ENCODE peak calls at places on chromosomes 12 and 14, in four cellular contexts. Y is IMR-90, D is H1, B is neuronal stem cell. Q is an unnamed sample.

GRCh38 chr14:106518054-106518943 is 991.9 kb downstream of the TMEM121 start:
- DNase-seq in Y (no peak), D (no peak), B (no peak), Q (no peak)

GRCh38 chr12:262113-262512 is 523 bp downstream of the SLC6A13 start:
- DNase-seq in Y (no peak), D (no peak), B (no peak), Q (no peak)

GRCh38 chr12:89494411-89495231 is 30.0 kb downstream of the GALNT4 start:
- DNase-seq in Y (peak), D (no peak), B (no peak), Q (no peak)

GRCh38 chr14:64910847-64911495 is 3.3 kb upstream of the CHURC1 start:
- DNase-seq in Y (peak), D (no peak), B (no peak), Q (peak)

GRCh38 chr12:130792926-130793849 is 45.9 kb downstream of the STX2 start:
- DNase-seq in Y (no peak), D (no peak), B (no peak), Q (no peak)

GRCh38 chr12:95978774-95979173 is 17.4 kb downstream of the HAL start:
- DNase-seq in Y (no peak), D (no peak), B (no peak), Q (no peak)

GRCh38 chr12:83793616-83794015 is 1106.9 kb downstream of the TMTC2 start:
- DNase-seq in Y (no peak), D (no peak), B (no peak), Q (no peak)

GRCh38 chr12:56087220-56087619 is 7.3 kb downstream of the ERBB3 start:
- DNase-seq in Y (no peak), D (no peak), B (no peak), Q (no peak)

GRCh38 chr12:120175537-120175936 is 19.0 kb downstream of the GCN1 start:
- DNase-seq in Y (no peak), D (no peak), B (no peak), Q (no peak)

GRCh38 chr12:9869307-9870161 is at the start of gene CLEC2B:
- DNase-seq in Y (peak), D (no peak), B (no peak), Q (no peak)

GRCh38 chr12:57553343-57554202 is 3.7 kb downstream of the KIF5A start:
- DNase-seq in Y (no peak), D (no peak), B (no peak), Q (no peak)

GRCh38 chr14:56874375-56874774 is 64.1 kb upstream of the OTX2 start:
- DNase-seq in Y (no peak), D (no peak), B (no peak), Q (peak)

GRCh38 chr12:57521475-57522018 is 1.1 kb upstream of the MBD6 start:
- DNase-seq in Y (peak), D (no peak), B (peak), Q (peak)

GRCh38 chr14:94560782-94561655 is at the start of gene SERPINA4:
- DNase-seq in Y (no peak), D (no peak), B (no peak), Q (no peak)

GRCh38 chr12:119236372-119236771 is 57.6 kb downstream of the HSPB8 start:
- DNase-seq in Y (no peak), D (no peak), B (no peak), Q (no peak)

GRCh38 chr14:101844219-101844618 is 82.7 kb downstream of the PPP2R5C start:
- DNase-seq in Y (no peak), D (no peak), B (no peak), Q (no peak)

GRCh38 chr12:47067176-47067575 is 12.2 kb upstream of the PCED1B start:
- DNase-seq in Y (no peak), D (no peak), B (no peak), Q (no peak)
- H3K9ac ChIP-seq in Y (no peak), D (no peak), B (no peak), Q (no peak)

DNA sequence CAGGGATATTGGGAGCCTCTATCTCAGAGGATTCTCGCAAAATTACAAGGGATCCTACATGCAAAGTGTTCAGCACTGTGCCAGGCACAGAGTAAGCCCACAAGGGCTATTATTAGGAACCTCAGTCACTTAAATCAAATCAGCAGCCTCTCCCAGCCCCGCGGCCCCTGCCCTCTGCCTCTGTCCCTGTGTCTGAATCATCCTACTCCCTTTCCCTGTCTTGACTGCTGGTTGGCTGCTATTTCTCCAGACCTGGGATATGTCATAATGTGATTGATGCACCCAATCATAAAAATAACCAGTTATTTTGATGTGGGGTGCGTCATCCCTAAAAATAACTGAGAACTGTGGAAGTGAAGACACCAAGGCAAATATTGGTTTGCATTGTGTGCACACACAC is 176.3 kb downstream of the KSR2 start:
- DNase-seq in Y (no peak), D (no peak), B (no peak), Q (no peak)
- H3K23ac ChIP-seq in Y (no peak), D (no peak), B (no peak), Q (no peak)

GRCh38 chr14:49892636-49893308 is at the start of gene ARF6:
- DNase-seq in Y (peak), D (peak), B (peak), Q (peak)
- H3K4ac ChIP-seq in Y (peak), D (no peak), B (no peak), Q (peak)

GRCh38 chr12:29609431-29610215 is 112.1 kb upstream of the OVCH1 start:
- DNase-seq in Y (no peak), D (no peak), B (no peak), Q (peak)
- H3K9ac ChIP-seq in Y (no peak), D (no peak), B (no peak), Q (no peak)

DNA sequence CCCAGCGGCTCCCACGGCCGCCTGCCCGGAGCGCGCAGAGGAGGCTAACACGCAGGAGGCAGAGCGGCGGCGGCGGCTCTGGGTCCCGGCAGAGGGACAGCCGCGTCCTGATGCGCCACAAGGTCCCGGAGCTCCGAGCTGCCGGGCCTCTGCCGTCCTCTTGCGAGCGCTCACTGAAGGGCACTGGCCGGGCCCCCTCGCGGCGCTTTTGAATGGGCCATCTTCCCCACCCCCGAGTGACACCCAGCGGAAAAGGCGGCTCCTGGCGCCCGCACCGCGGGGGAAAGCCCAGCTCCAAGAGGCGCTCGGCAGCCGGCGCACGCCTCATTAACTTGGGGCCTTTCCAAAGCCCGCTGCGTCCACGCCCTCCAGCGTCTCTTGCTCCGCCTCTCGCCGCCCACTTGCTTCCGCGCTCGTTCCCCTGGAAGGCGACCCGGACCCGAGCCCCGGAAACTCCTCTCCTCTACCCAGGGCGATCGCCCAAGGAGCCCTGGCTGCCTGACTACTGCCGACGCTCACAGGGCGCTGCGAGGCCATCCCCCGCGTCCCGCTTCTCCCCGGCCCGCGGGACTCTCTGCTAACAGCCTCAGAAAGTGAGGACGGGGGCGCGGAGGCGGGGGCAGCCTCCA is at the start of gene PHLDA1:
- DNase-seq in Y (peak), D (peak), B (peak), Q (peak)
- H3K23ac ChIP-seq in Y (peak), D (peak), B (peak), Q (peak)

Q was measured in mesendoderm.